ENCODE peak calls at places on chromosomes 2 and 18, in seven cellular contexts. One of them, this sample, is unnamed.

GRCh38 chr2:172467382-172467781 is 40.0 kb downstream of the ITGA6 start:
- DNase-seq in PC-9: no peak
- DNase-seq in A549: peak
- DNase-seq in astrocyte of the spinal cord: no peak
- DNase-seq in upper lobe of right lung: no peak
- DNase-seq in dorsolateral prefrontal cortex: no peak
- DNase-seq in AG10803: no peak
- DNase-seq in this sample: no peak

GRCh38 chr2:160415991-160416390 is 77.6 kb downstream of the RBMS1 start:
- DNase-seq in AG10803: peak
- DNase-seq in astrocyte of the spinal cord: no peak
- DNase-seq in PC-9: no peak
- DNase-seq in A549: no peak
- DNase-seq in dorsolateral prefrontal cortex: no peak
- DNase-seq in upper lobe of right lung: no peak
- DNase-seq in this sample: no peak

GRCh38 chr2:126749537-126749936 is 93.6 kb downstream of the GYPC start:
- DNase-seq in astrocyte of the spinal cord: no peak
- DNase-seq in PC-9: no peak
- DNase-seq in upper lobe of right lung: no peak
- DNase-seq in dorsolateral prefrontal cortex: no peak
- DNase-seq in AG10803: peak
- DNase-seq in A549: no peak
- DNase-seq in this sample: no peak

GRCh38 chr2:105176429-105176828 is 65.1 kb upstream of the GPR45 start:
- DNase-seq in astrocyte of the spinal cord: no peak
- DNase-seq in AG10803: no peak
- DNase-seq in upper lobe of right lung: no peak
- DNase-seq in A549: no peak
- DNase-seq in dorsolateral prefrontal cortex: no peak
- DNase-seq in PC-9: no peak
- DNase-seq in this sample: no peak

GRCh38 chr2:489084-489483 is 188.1 kb downstream of the TMEM18 start:
- DNase-seq in A549: no peak
- DNase-seq in upper lobe of right lung: no peak
- DNase-seq in PC-9: no peak
- DNase-seq in astrocyte of the spinal cord: no peak
- DNase-seq in AG10803: no peak
- DNase-seq in dorsolateral prefrontal cortex: no peak
- DNase-seq in this sample: no peak

GRCh38 chr2:200042944-200043343 is 87.6 kb downstream of the MAIP1 start:
- DNase-seq in upper lobe of right lung: no peak
- DNase-seq in PC-9: no peak
- DNase-seq in AG10803: peak
- DNase-seq in A549: no peak
- DNase-seq in dorsolateral prefrontal cortex: no peak
- DNase-seq in astrocyte of the spinal cord: peak
- DNase-seq in this sample: no peak

GRCh38 chr2:105865222-105865913 is 120.7 kb downstream of the NCK2 start:
- DNase-seq in dorsolateral prefrontal cortex: peak
- DNase-seq in PC-9: no peak
- DNase-seq in AG10803: peak
- DNase-seq in A549: no peak
- DNase-seq in astrocyte of the spinal cord: peak
- DNase-seq in upper lobe of right lung: no peak
- DNase-seq in this sample: no peak

GRCh38 chr2:191499874-191500565 is 177.9 kb upstream of the NABP1 start:
- DNase-seq in AG10803: peak
- DNase-seq in dorsolateral prefrontal cortex: no peak
- DNase-seq in PC-9: no peak
- DNase-seq in upper lobe of right lung: no peak
- DNase-seq in astrocyte of the spinal cord: peak
- DNase-seq in A549: no peak
- DNase-seq in this sample: no peak

GRCh38 chr2:41967426-41968181 is 80.2 kb upstream of the PKDCC start:
- DNase-seq in dorsolateral prefrontal cortex: no peak
- DNase-seq in astrocyte of the spinal cord: peak
- DNase-seq in PC-9: no peak
- DNase-seq in upper lobe of right lung: no peak
- DNase-seq in A549: peak
- DNase-seq in AG10803: peak
- DNase-seq in this sample: no peak

GRCh38 chr18:31275722-31276463 is 42.1 kb upstream of the DSG1 start:
- DNase-seq in AG10803: no peak
- DNase-seq in astrocyte of the spinal cord: peak
- DNase-seq in dorsolateral prefrontal cortex: no peak
- DNase-seq in A549: peak
- DNase-seq in PC-9: peak
- DNase-seq in upper lobe of right lung: no peak
- DNase-seq in this sample: no peak

GRCh38 chr2:66270247-66270646 is 164.7 kb upstream of the MEIS1 start:
- DNase-seq in A549: no peak
- DNase-seq in dorsolateral prefrontal cortex: no peak
- DNase-seq in PC-9: no peak
- DNase-seq in AG10803: no peak
- DNase-seq in astrocyte of the spinal cord: no peak
- DNase-seq in upper lobe of right lung: no peak
- DNase-seq in this sample: no peak

DNA sequence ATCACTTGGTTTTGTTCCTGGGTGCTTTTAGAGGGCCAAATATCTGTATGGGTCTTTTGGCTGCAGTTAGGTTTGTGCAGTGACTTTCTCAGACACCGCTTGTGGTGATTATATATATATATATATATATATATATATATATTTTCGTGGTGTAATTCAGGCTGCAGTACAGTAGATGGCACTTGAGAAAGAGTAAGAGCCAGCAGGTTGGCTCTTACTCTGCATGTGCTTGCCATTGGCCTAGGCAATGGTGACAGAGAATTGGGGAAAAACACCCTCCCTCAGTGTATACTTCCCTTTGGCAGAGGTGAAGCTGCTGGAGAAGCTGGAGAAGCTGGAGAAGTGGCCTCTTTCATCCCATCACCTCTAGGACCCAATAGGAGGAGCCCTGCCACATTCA is 22.2 kb upstream of the MYL1 start:
- DNase-seq in upper lobe of right lung: no peak
- DNase-seq in AG10803: no peak
- DNase-seq in A549: no peak
- DNase-seq in PC-9: no peak
- DNase-seq in dorsolateral prefrontal cortex: no peak
- DNase-seq in astrocyte of the spinal cord: no peak
- DNase-seq in this sample: no peak
- TF ChIP-seq CTCF in upper lobe of right lung: no peak
- TF ChIP-seq CTCF in AG10803: no peak
- TF ChIP-seq CTCF in A549: no peak
- TF ChIP-seq CTCF in PC-9: no peak
- TF ChIP-seq CTCF in dorsolateral prefrontal cortex: no peak
- TF ChIP-seq CTCF in astrocyte of the spinal cord: no peak
- TF ChIP-seq CTCF in this sample: no peak

GRCh38 chr2:168466190-168466737 is 10.2 kb downstream of the CERS6 start:
- DNase-seq in astrocyte of the spinal cord: no peak
- DNase-seq in dorsolateral prefrontal cortex: no peak
- DNase-seq in PC-9: no peak
- DNase-seq in upper lobe of right lung: no peak
- DNase-seq in AG10803: no peak
- DNase-seq in A549: no peak
- DNase-seq in this sample: no peak
- H3K4me3 ChIP-seq in astrocyte of the spinal cord: no peak
- H3K4me3 ChIP-seq in dorsolateral prefrontal cortex: no peak
- H3K4me3 ChIP-seq in PC-9: no peak
- H3K4me3 ChIP-seq in upper lobe of right lung: no peak
- H3K4me3 ChIP-seq in AG10803: no peak
- H3K4me3 ChIP-seq in A549: no peak
- H3K4me3 ChIP-seq in this sample: no peak

DNA sequence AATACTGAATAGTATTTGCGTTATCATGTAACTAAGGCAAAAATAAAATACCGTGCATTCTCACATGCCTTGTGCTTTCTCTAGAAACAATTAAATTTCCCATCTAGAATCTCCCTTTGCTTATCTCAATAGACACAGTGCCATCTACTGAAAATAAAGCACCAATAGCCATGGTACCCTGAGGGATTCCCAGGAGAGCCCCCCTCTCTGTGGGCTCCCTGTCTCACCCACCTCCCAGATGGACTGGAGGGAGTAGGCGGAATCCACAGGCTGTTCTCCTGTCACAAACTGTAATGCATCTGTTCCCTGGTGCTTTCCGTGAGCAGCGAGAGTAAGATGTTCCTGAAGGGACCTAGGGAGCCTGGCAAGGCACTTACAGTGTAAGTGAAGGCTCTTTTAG is 112.4 kb upstream of the UPP2 start:
- DNase-seq in AG10803: no peak
- DNase-seq in PC-9: no peak
- DNase-seq in upper lobe of right lung: no peak
- DNase-seq in astrocyte of the spinal cord: no peak
- DNase-seq in dorsolateral prefrontal cortex: peak
- DNase-seq in A549: no peak
- DNase-seq in this sample: no peak
- TF ChIP-seq CTCF in AG10803: no peak
- TF ChIP-seq CTCF in PC-9: no peak
- TF ChIP-seq CTCF in upper lobe of right lung: no peak
- TF ChIP-seq CTCF in astrocyte of the spinal cord: no peak
- TF ChIP-seq CTCF in dorsolateral prefrontal cortex: peak
- TF ChIP-seq CTCF in A549: no peak
- TF ChIP-seq CTCF in this sample: peak

GRCh38 chr18:5058768-5059539 is 138.1 kb downstream of the AKAIN1 start:
- DNase-seq in astrocyte of the spinal cord: no peak
- DNase-seq in PC-9: no peak
- DNase-seq in dorsolateral prefrontal cortex: no peak
- DNase-seq in upper lobe of right lung: no peak
- DNase-seq in A549: no peak
- DNase-seq in AG10803: no peak
- DNase-seq in this sample: no peak
- H3K4me3 ChIP-seq in astrocyte of the spinal cord: no peak
- H3K4me3 ChIP-seq in PC-9: no peak
- H3K4me3 ChIP-seq in dorsolateral prefrontal cortex: no peak
- H3K4me3 ChIP-seq in upper lobe of right lung: no peak
- H3K4me3 ChIP-seq in A549: no peak
- H3K4me3 ChIP-seq in AG10803: no peak
- H3K4me3 ChIP-seq in this sample: no peak

GRCh38 chr18:55779461-55779710 is 191.4 kb upstream of the TCF4 start:
- DNase-seq in astrocyte of the spinal cord: no peak
- DNase-seq in PC-9: no peak
- DNase-seq in upper lobe of right lung: no peak
- DNase-seq in A549: no peak
- DNase-seq in dorsolateral prefrontal cortex: no peak
- DNase-seq in AG10803: peak
- DNase-seq in this sample: no peak

GRCh38 chr18:55780591-55781071 is 192.6 kb upstream of the TCF4 start:
- DNase-seq in upper lobe of right lung: no peak
- DNase-seq in astrocyte of the spinal cord: peak
- DNase-seq in dorsolateral prefrontal cortex: no peak
- DNase-seq in A549: no peak
- DNase-seq in AG10803: peak
- DNase-seq in PC-9: no peak
- DNase-seq in this sample: no peak

GRCh38 chr18:55783921-55784320 is 195.9 kb upstream of the TCF4 start:
- DNase-seq in PC-9: no peak
- DNase-seq in astrocyte of the spinal cord: no peak
- DNase-seq in AG10803: no peak
- DNase-seq in A549: no peak
- DNase-seq in dorsolateral prefrontal cortex: no peak
- DNase-seq in upper lobe of right lung: no peak
- DNase-seq in this sample: no peak

GRCh38 chr18:55779711-55780590 is 192.0 kb upstream of the TCF4 start:
- DNase-seq in upper lobe of right lung: peak
- DNase-seq in dorsolateral prefrontal cortex: peak
- DNase-seq in AG10803: peak
- DNase-seq in astrocyte of the spinal cord: peak
- DNase-seq in PC-9: no peak
- DNase-seq in A549: no peak
- DNase-seq in this sample: no peak

DNA sequence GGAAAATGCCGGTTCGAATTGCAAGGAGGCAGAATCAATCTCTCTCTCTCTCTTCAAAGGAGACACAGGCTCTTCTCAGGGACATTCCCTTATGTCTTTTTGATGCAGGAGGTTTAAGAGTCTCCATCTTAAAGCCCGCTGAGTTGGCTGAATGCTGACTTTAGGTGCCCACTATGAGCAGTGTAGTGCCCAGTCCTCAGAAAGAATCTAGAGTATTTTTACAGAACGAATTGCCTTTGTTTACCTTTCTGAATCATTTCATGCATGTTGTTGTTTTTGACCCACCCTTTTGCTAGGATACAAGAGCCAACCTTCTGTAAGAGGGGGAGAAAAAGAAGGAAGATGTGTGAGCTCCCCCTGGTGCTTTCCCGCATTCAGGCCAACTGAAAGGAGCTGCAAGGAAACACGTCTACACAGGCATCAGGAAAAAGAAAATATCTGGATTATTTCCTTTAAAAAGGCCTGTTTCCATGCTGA is 193.5 kb upstream of the TCF4 start:
- DNase-seq in A549: peak
- DNase-seq in AG10803: peak
- DNase-seq in upper lobe of right lung: no peak
- DNase-seq in dorsolateral prefrontal cortex: peak
- DNase-seq in PC-9: no peak
- DNase-seq in astrocyte of the spinal cord: peak
- DNase-seq in this sample: no peak
- TF ChIP-seq CTCF in A549: peak
- TF ChIP-seq CTCF in AG10803: peak
- TF ChIP-seq CTCF in upper lobe of right lung: peak
- TF ChIP-seq CTCF in dorsolateral prefrontal cortex: peak
- TF ChIP-seq CTCF in PC-9: peak
- TF ChIP-seq CTCF in astrocyte of the spinal cord: peak
- TF ChIP-seq CTCF in this sample: peak

GRCh38 chr2:47661310-47661709 is 121.6 kb upstream of the MSH6 start:
- DNase-seq in AG10803: no peak
- DNase-seq in PC-9: no peak
- DNase-seq in astrocyte of the spinal cord: no peak
- DNase-seq in A549: no peak
- DNase-seq in dorsolateral prefrontal cortex: no peak
- DNase-seq in upper lobe of right lung: no peak
- DNase-seq in this sample: no peak
- H3K4me3 ChIP-seq in AG10803: no peak
- H3K4me3 ChIP-seq in PC-9: no peak
- H3K4me3 ChIP-seq in astrocyte of the spinal cord: no peak
- H3K4me3 ChIP-seq in A549: no peak
- H3K4me3 ChIP-seq in dorsolateral prefrontal cortex: no peak
- H3K4me3 ChIP-seq in upper lobe of right lung: no peak
- H3K4me3 ChIP-seq in this sample: no peak

GRCh38 chr2:71832388-71832787 is 315.3 kb downstream of the CYP26B1 start:
- DNase-seq in PC-9: no peak
- DNase-seq in upper lobe of right lung: no peak
- DNase-seq in astrocyte of the spinal cord: no peak
- DNase-seq in dorsolateral prefrontal cortex: no peak
- DNase-seq in AG10803: peak
- DNase-seq in A549: no peak
- DNase-seq in this sample: no peak

GRCh38 chr2:71832844-71833243 is 314.8 kb downstream of the CYP26B1 start:
- DNase-seq in AG10803: no peak
- DNase-seq in upper lobe of right lung: no peak
- DNase-seq in A549: no peak
- DNase-seq in PC-9: no peak
- DNase-seq in dorsolateral prefrontal cortex: no peak
- DNase-seq in astrocyte of the spinal cord: no peak
- DNase-seq in this sample: no peak

GRCh38 chr2:71831208-71831577 is 316.5 kb downstream of the CYP26B1 start:
- DNase-seq in upper lobe of right lung: no peak
- DNase-seq in AG10803: peak
- DNase-seq in A549: peak
- DNase-seq in astrocyte of the spinal cord: peak
- DNase-seq in dorsolateral prefrontal cortex: no peak
- DNase-seq in PC-9: no peak
- DNase-seq in this sample: peak

GRCh38 chr2:71829008-71829407 is 318.7 kb downstream of the CYP26B1 start:
- DNase-seq in AG10803: peak
- DNase-seq in A549: no peak
- DNase-seq in dorsolateral prefrontal cortex: no peak
- DNase-seq in PC-9: no peak
- DNase-seq in upper lobe of right lung: no peak
- DNase-seq in astrocyte of the spinal cord: no peak
- DNase-seq in this sample: no peak

GRCh38 chr2:71830497-71831207 is 317.0 kb downstream of the CYP26B1 start:
- DNase-seq in A549: no peak
- DNase-seq in AG10803: no peak
- DNase-seq in astrocyte of the spinal cord: peak
- DNase-seq in PC-9: no peak
- DNase-seq in upper lobe of right lung: no peak
- DNase-seq in dorsolateral prefrontal cortex: no peak
- DNase-seq in this sample: no peak
- TF ChIP-seq CTCF in A549: no peak
- TF ChIP-seq CTCF in AG10803: no peak
- TF ChIP-seq CTCF in astrocyte of the spinal cord: no peak
- TF ChIP-seq CTCF in PC-9: no peak
- TF ChIP-seq CTCF in upper lobe of right lung: no peak
- TF ChIP-seq CTCF in dorsolateral prefrontal cortex: no peak
- TF ChIP-seq CTCF in this sample: no peak